ENCODE peak calls at places on chromosomes 6 and 20, in eight cellular contexts. G is HAP-1, O is GM23248, V is neural progenitor cell, R is AG09309, D is fibroblast of lung, F is HFF-Myc, K is hepatocyte. W is an unnamed sample.

GRCh38 chr6:116492331-116493067 is 18.9 kb upstream of the CALHM5 start:
- DNase-seq in R (no peak), V (peak), O (no peak), D (peak), G (no peak), K (no peak), F (no peak), W (no peak)

GRCh38 chr6:72205500-72205899 is 319.1 kb downstream of the RIMS1 start:
- DNase-seq in O (no peak), K (no peak), G (no peak), D (no peak), R (no peak), F (no peak), V (no peak), W (no peak)

GRCh38 chr20:48618631-48619030 is 209.2 kb downstream of the PREX1 start:
- DNase-seq in G (no peak), F (no peak), K (no peak), O (no peak), V (no peak), R (no peak), D (no peak), W (no peak)

GRCh38 chr6:16028966-16029365 is 99.9 kb upstream of the MYLIP start:
- DNase-seq in O (no peak), G (no peak), F (no peak), K (no peak), V (no peak), D (no peak), R (no peak), W (no peak)

GRCh38 chr6:90233994-90234393 is 62.6 kb downstream of the BACH2 start:
- DNase-seq in R (no peak), G (no peak), K (no peak), F (no peak), D (no peak), V (no peak), O (no peak), W (no peak)

GRCh38 chr20:7798176-7798575 is 142.1 kb downstream of the HAO1 start:
- DNase-seq in D (no peak), K (no peak), F (no peak), G (no peak), V (no peak), O (peak), R (no peak), W (no peak)

GRCh38 chr6:30613251-30614043 is 3.6 kb downstream of the PPP1R10 start:
- DNase-seq in F (no peak), K (no peak), O (peak), D (peak), R (no peak), G (no peak), V (no peak), W (no peak)

GRCh38 chr20:43508604-43509040 is 1.1 kb downstream of the L3MBTL1 start:
- DNase-seq in V (peak), K (peak), F (no peak), R (no peak), G (no peak), O (peak), D (no peak), W (no peak)

GRCh38 chr6:2179950-2180349 is 65.5 kb downstream of the GMDS start:
- DNase-seq in R (no peak), V (no peak), G (no peak), F (no peak), O (peak), K (no peak), D (no peak), W (no peak)

GRCh38 chr6:35360349-35361138 is 18.2 kb downstream of the PPARD start:
- DNase-seq in D (peak), G (no peak), V (no peak), O (peak), R (no peak), K (peak), F (no peak), W (no peak)

GRCh38 chr20:6008254-6008653 is 45.6 kb downstream of the LRRN4 start:
- DNase-seq in K (peak), V (peak), F (peak), D (peak), O (peak), R (peak), G (no peak), W (peak)
- H3K4me3 ChIP-seq in K (no peak), V (no peak), F (peak), D (peak), O (peak), R (no peak), G (peak), W (peak)

DNA sequence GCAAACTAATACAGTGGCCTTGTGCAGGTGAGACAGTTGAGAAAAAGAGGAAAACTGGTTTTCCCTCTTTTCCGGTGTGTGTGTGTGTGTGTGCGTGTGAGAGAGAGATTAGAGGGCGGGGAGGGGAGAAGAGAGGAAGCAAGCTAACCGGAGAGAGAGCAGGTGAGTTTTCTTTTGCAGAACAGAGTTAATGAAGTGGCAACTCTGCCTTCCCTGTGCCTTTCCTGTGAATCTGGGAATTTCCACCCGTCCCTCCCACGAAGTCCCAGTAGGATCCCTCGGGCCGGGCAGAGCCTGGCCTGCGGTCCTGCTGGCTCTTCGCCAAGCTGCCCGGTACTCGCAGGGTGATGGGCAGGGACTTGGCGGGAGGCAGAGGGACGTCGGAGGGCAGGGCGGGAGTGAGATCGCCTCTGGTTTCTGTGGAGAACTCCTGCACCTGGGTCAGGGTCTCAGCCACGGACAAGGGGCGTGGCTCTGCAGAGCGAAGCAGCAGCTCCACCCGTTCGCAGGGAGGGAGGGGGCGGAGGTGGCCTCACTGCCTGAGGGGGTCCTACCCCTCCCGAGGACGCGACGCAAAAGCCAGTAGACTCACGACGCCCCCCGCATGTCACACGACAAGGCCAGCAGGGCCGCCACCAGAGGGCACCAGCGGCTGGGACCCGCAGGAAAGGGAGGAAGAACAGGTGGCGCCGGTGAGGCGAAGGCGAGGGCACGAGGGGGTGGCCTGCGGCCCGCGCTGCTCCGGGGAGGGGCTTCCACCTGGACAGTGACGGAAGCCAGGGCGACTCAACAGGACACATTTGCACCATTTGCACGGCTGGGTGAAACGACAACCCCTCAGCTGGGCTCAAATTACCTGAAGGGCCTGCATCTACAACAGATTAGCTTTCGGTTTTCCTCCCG is 51.2 kb upstream of the RNF182 start:
- DNase-seq in D (no peak), R (no peak), G (peak), O (peak), K (peak), F (no peak), V (peak), W (no peak)
- H3K4me3 ChIP-seq in D (peak), R (peak), G (peak), O (peak), K (peak), F (peak), V (peak), W (peak)

GRCh38 chr6:43645613-43645964 is 753 bp downstream of the RSPH9 start:
- DNase-seq in G (no peak), R (no peak), V (no peak), O (no peak), K (no peak), F (no peak), D (no peak), W (no peak)
- H3K4me3 ChIP-seq in G (no peak), R (peak), V (peak), O (peak), K (peak), F (peak), D (peak), W (peak)

DNA sequence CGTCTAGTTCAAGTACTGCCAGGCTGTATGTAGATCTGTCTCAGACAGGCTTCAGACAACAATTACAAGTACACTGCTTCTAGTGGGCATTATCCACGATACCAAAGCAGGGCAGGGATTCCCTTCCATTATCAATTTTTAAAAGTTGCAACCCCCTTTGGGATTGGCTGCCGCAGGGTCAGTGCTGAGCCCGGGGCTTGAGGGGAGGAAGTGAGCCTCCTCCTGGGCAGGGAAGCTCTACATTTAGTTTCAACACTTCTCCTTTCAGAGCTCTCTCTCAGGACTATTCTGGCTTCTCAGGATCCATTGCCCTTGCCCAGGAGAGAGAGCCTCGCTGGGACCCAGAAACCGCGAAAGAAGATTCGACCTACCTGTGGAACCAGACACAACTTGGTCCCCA is 1.5 kb downstream of the HTR1B start:
- DNase-seq in D (no peak), G (no peak), K (no peak), V (no peak), O (no peak), F (no peak), R (no peak), W (no peak)
- H3K4me3 ChIP-seq in D (peak), G (no peak), K (no peak), V (no peak), O (no peak), F (peak), R (no peak), W (no peak)